ENCODE peak calls at places on chromosomes 3 and 15, in six cellular contexts. One of them, this sample, is unnamed.
A peak's percentile ranks its signal among the peaks of the same experiment; 100 is the strongest.

GRCh38 chr3:38646062-38646461 is 3.4 kb downstream of the SCN5A start:
- DNase-seq in IMR-90: no peak
- DNase-seq in thoracic aorta: no peak
- DNase-seq in esophagus squamous epithelium: no peak
- DNase-seq in osteoblast: peak; percentile 44
- DNase-seq in neural progenitor cell: no peak
- DNase-seq in this sample: no peak

GRCh38 chr15:42687740-42688139 is 49.2 kb downstream of the CDAN1 start:
- DNase-seq in IMR-90: no peak
- DNase-seq in thoracic aorta: no peak
- DNase-seq in esophagus squamous epithelium: no peak
- DNase-seq in osteoblast: no peak
- DNase-seq in neural progenitor cell: no peak
- DNase-seq in this sample: no peak

GRCh38 chr15:59622289-59622688 is 10.7 kb downstream of the GCNT3 start:
- DNase-seq in IMR-90: peak; percentile 34
- DNase-seq in thoracic aorta: no peak
- DNase-seq in esophagus squamous epithelium: no peak
- DNase-seq in osteoblast: peak; percentile 92
- DNase-seq in neural progenitor cell: peak; percentile 55
- DNase-seq in this sample: no peak

GRCh38 chr3:156722219-156722618 is 47.8 kb downstream of the TIPARP start:
- DNase-seq in IMR-90: no peak
- DNase-seq in thoracic aorta: no peak
- DNase-seq in esophagus squamous epithelium: no peak
- DNase-seq in osteoblast: no peak
- DNase-seq in neural progenitor cell: no peak
- DNase-seq in this sample: no peak

GRCh38 chr15:48062476-48062875 is 58.3 kb upstream of the SLC24A5 start:
- DNase-seq in IMR-90: peak; percentile 61
- DNase-seq in thoracic aorta: no peak
- DNase-seq in esophagus squamous epithelium: no peak
- DNase-seq in osteoblast: peak; percentile 42
- DNase-seq in neural progenitor cell: no peak
- DNase-seq in this sample: no peak

GRCh38 chr3:151999936-152000335 is 126.5 kb downstream of the SUCNR1 start:
- DNase-seq in IMR-90: no peak
- DNase-seq in thoracic aorta: no peak
- DNase-seq in esophagus squamous epithelium: no peak
- DNase-seq in osteoblast: no peak
- DNase-seq in neural progenitor cell: no peak
- DNase-seq in this sample: no peak

GRCh38 chr3:14467723-14468620 is 65.6 kb downstream of the SLC6A6 start:
- DNase-seq in IMR-90: peak; percentile 46
- DNase-seq in thoracic aorta: no peak
- DNase-seq in esophagus squamous epithelium: no peak
- DNase-seq in osteoblast: peak; percentile 92
- DNase-seq in neural progenitor cell: peak; percentile 59
- DNase-seq in this sample: no peak

GRCh38 chr3:146088840-146089239 is 72.1 kb downstream of the PLOD2 start:
- DNase-seq in IMR-90: no peak
- DNase-seq in thoracic aorta: no peak
- DNase-seq in esophagus squamous epithelium: no peak
- DNase-seq in osteoblast: no peak
- DNase-seq in neural progenitor cell: no peak
- DNase-seq in this sample: no peak

GRCh38 chr3:69162205-69162980 is 40.0 kb upstream of the LMOD3 start:
- DNase-seq in IMR-90: no peak
- DNase-seq in thoracic aorta: no peak
- DNase-seq in esophagus squamous epithelium: no peak
- DNase-seq in osteoblast: no peak
- DNase-seq in neural progenitor cell: no peak
- DNase-seq in this sample: no peak

GRCh38 chr3:141877911-141878310 is 1.5 kb downstream of the ATP1B3 start:
- DNase-seq in IMR-90: peak; percentile 59
- DNase-seq in thoracic aorta: no peak
- DNase-seq in esophagus squamous epithelium: no peak
- DNase-seq in osteoblast: peak; percentile 69
- DNase-seq in neural progenitor cell: peak; percentile 28
- DNase-seq in this sample: no peak

GRCh38 chr3:146803746-146804145 is 198.6 kb upstream of the PLSCR5 start:
- DNase-seq in IMR-90: peak; percentile 60
- DNase-seq in thoracic aorta: no peak
- DNase-seq in esophagus squamous epithelium: no peak
- DNase-seq in osteoblast: peak; percentile 46
- DNase-seq in neural progenitor cell: peak; percentile 3
- DNase-seq in this sample: peak; percentile 95

GRCh38 chr15:74950078-74951000 is 6.2 kb downstream of the RPP25 start:
- DNase-seq in IMR-90: peak; percentile 67
- DNase-seq in thoracic aorta: peak; percentile 42
- DNase-seq in esophagus squamous epithelium: no peak
- DNase-seq in osteoblast: peak; percentile 94
- DNase-seq in neural progenitor cell: peak; percentile 81
- DNase-seq in this sample: no peak

GRCh38 chr15:56953790-56954189 is 35.3 kb downstream of the TCF12 start:
- DNase-seq in IMR-90: no peak
- DNase-seq in thoracic aorta: no peak
- DNase-seq in esophagus squamous epithelium: no peak
- DNase-seq in osteoblast: no peak
- DNase-seq in neural progenitor cell: no peak
- DNase-seq in this sample: no peak

GRCh38 chr3:24272875-24273274 is 221.8 kb downstream of the THRB start:
- DNase-seq in IMR-90: no peak
- DNase-seq in thoracic aorta: no peak
- DNase-seq in esophagus squamous epithelium: no peak
- DNase-seq in osteoblast: no peak
- DNase-seq in neural progenitor cell: no peak
- DNase-seq in this sample: no peak

GRCh38 chr3:153901152-153901551 is 220.0 kb upstream of the ARHGEF26 start:
- DNase-seq in IMR-90: no peak
- DNase-seq in thoracic aorta: no peak
- DNase-seq in esophagus squamous epithelium: no peak
- DNase-seq in osteoblast: peak; percentile 18
- DNase-seq in neural progenitor cell: no peak
- DNase-seq in this sample: no peak

GRCh38 chr3:157491136-157491535 is 12.1 kb downstream of the VEPH1 start:
- DNase-seq in IMR-90: no peak
- DNase-seq in thoracic aorta: no peak
- DNase-seq in esophagus squamous epithelium: no peak
- DNase-seq in osteoblast: no peak
- DNase-seq in neural progenitor cell: no peak
- DNase-seq in this sample: no peak

GRCh38 chr3:163561151-163561550 is 1517.1 kb downstream of the SI start:
- DNase-seq in IMR-90: no peak
- DNase-seq in thoracic aorta: no peak
- DNase-seq in esophagus squamous epithelium: no peak
- DNase-seq in osteoblast: no peak
- DNase-seq in neural progenitor cell: peak; percentile 36
- DNase-seq in this sample: no peak

GRCh38 chr15:31083394-31083790 is 18.1 kb downstream of the TRPM1 start:
- DNase-seq in IMR-90: no peak
- DNase-seq in thoracic aorta: no peak
- DNase-seq in esophagus squamous epithelium: no peak
- DNase-seq in osteoblast: no peak
- DNase-seq in neural progenitor cell: no peak
- DNase-seq in this sample: no peak

GRCh38 chr3:66036586-66037061 is 2.1 kb downstream of the MAGI1 start:
- DNase-seq in IMR-90: peak; percentile 50
- DNase-seq in thoracic aorta: no peak
- DNase-seq in esophagus squamous epithelium: no peak
- DNase-seq in osteoblast: peak; percentile 62
- DNase-seq in neural progenitor cell: peak; percentile 61
- DNase-seq in this sample: no peak

GRCh38 chr3:50150863-50151686 is 4.0 kb upstream of the SEMA3F start:
- DNase-seq in IMR-90: no peak
- DNase-seq in thoracic aorta: no peak
- DNase-seq in esophagus squamous epithelium: no peak
- DNase-seq in osteoblast: no peak
- DNase-seq in neural progenitor cell: peak; percentile 78
- DNase-seq in this sample: no peak

GRCh38 chr3:192731233-192731632 is 3.9 kb upstream of the FGF12 start:
- DNase-seq in IMR-90: no peak
- DNase-seq in thoracic aorta: no peak
- DNase-seq in esophagus squamous epithelium: no peak
- DNase-seq in osteoblast: no peak
- DNase-seq in neural progenitor cell: no peak
- DNase-seq in this sample: no peak

GRCh38 chr3:141994856-141995255 is 118.4 kb downstream of the ATP1B3 start:
- DNase-seq in IMR-90: no peak
- DNase-seq in thoracic aorta: no peak
- DNase-seq in esophagus squamous epithelium: no peak
- DNase-seq in osteoblast: no peak
- DNase-seq in neural progenitor cell: no peak
- DNase-seq in this sample: no peak

GRCh38 chr15:38474155-38474757 is 20.3 kb downstream of the FAM98B start:
- DNase-seq in IMR-90: peak; percentile 82
- DNase-seq in thoracic aorta: no peak
- DNase-seq in esophagus squamous epithelium: no peak
- DNase-seq in osteoblast: no peak
- DNase-seq in neural progenitor cell: peak; percentile 68
- DNase-seq in this sample: peak; percentile 26

DNA sequence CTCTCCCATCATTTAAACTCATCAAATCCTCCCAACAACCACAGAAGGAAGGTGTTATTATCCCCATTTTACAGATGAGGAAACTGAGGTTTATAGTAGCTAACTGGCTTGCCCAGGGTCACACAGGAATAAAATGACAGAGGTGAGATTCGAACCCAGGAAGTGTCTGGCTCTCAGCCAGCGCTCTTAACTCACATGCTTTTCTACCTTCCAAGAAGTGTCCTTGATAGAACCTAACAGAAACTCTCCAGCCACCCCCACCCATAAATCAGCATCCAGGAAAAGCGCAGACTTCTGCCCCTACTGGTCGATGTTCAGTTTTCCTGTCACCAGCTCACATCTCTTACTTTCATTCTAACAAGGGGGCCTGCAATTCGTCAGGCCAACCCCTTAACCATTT is 51.7 kb downstream of the SPATA12 start:
- DNase-seq in IMR-90: no peak
- DNase-seq in thoracic aorta: no peak
- DNase-seq in esophagus squamous epithelium: no peak
- DNase-seq in osteoblast: no peak
- DNase-seq in neural progenitor cell: peak; percentile 26
- DNase-seq in this sample: no peak
- H3K36me3 ChIP-seq in IMR-90: no peaks in the 10 kb centered on the region
- H3K36me3 ChIP-seq in thoracic aorta: peaks cover 4% of the 10 kb centered on the region
- H3K36me3 ChIP-seq in esophagus squamous epithelium: no peaks in the 10 kb centered on the region
- H3K36me3 ChIP-seq in osteoblast: no peaks in the 10 kb centered on the region
- H3K36me3 ChIP-seq in neural progenitor cell: no peaks in the 10 kb centered on the region
- H3K36me3 ChIP-seq in this sample: no peaks in the 10 kb centered on the region

DNA sequence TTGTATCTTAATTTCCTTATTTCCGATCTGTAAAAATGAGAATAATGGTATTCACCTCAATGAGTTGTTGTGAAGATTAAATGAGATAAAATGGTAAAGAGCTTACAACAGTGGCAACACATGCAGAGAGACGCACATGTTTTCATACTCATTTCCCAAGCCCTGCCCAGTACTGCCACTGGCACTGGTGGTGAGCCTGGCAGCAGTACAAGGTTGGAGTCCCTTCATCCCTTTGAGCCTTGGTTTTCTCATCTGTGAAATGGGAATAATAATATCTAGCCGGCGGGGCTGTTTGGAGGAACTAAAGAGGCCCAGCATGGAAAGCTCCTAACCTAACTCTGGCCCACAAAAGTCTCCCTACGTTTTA is 943 bp upstream of the CD276 start:
- DNase-seq in IMR-90: no peak
- DNase-seq in thoracic aorta: no peak
- DNase-seq in esophagus squamous epithelium: no peak
- DNase-seq in osteoblast: no peak
- DNase-seq in neural progenitor cell: no peak
- DNase-seq in this sample: no peak
- H3K4me3 ChIP-seq in IMR-90: no peak overlapping the region
- H3K4me3 ChIP-seq in thoracic aorta: no peak overlapping the region
- H3K4me3 ChIP-seq in esophagus squamous epithelium: no peak overlapping the region
- H3K4me3 ChIP-seq in osteoblast: peak overlapping the region; percentile 89
- H3K4me3 ChIP-seq in neural progenitor cell: no peak overlapping the region
- H3K4me3 ChIP-seq in this sample: no peak overlapping the region

GRCh38 chr15:52261498-52262242 is 33.9 kb downstream of the MYO5C start:
- DNase-seq in IMR-90: peak; percentile 77
- DNase-seq in thoracic aorta: peak; percentile 45
- DNase-seq in esophagus squamous epithelium: no peak
- DNase-seq in osteoblast: peak; percentile 86
- DNase-seq in neural progenitor cell: peak; percentile 89
- DNase-seq in this sample: peak; percentile 43
- TF ChIP-seq CTCF in IMR-90: no peak
- TF ChIP-seq CTCF in thoracic aorta: no peak
- TF ChIP-seq CTCF in esophagus squamous epithelium: no peak
- TF ChIP-seq CTCF in osteoblast: no peak
- TF ChIP-seq CTCF in neural progenitor cell: no peak
- TF ChIP-seq CTCF in this sample: peak; percentile 33

GRCh38 chr15:40767838-40768491 is 1.8 kb upstream of the C15orf62 start:
- DNase-seq in IMR-90: no peak
- DNase-seq in thoracic aorta: no peak
- DNase-seq in esophagus squamous epithelium: no peak
- DNase-seq in osteoblast: no peak
- DNase-seq in neural progenitor cell: no peak
- DNase-seq in this sample: no peak

GRCh38 chr15:40770147-40770721 is 454 bp downstream of the C15orf62 start:
- DNase-seq in IMR-90: no peak
- DNase-seq in thoracic aorta: no peak
- DNase-seq in esophagus squamous epithelium: no peak
- DNase-seq in osteoblast: no peak
- DNase-seq in neural progenitor cell: no peak
- DNase-seq in this sample: no peak

GRCh38 chr15:40766906-40767837 is 2.6 kb upstream of the C15orf62 start:
- DNase-seq in IMR-90: peak; percentile 50
- DNase-seq in thoracic aorta: no peak
- DNase-seq in esophagus squamous epithelium: no peak
- DNase-seq in osteoblast: peak; percentile 94
- DNase-seq in neural progenitor cell: no peak
- DNase-seq in this sample: no peak

GRCh38 chr15:40769310-40770146 is at the start of gene C15orf62:
- DNase-seq in IMR-90: peak; percentile 31
- DNase-seq in thoracic aorta: no peak
- DNase-seq in esophagus squamous epithelium: no peak
- DNase-seq in osteoblast: peak; percentile 84
- DNase-seq in neural progenitor cell: no peak
- DNase-seq in this sample: no peak

DNA sequence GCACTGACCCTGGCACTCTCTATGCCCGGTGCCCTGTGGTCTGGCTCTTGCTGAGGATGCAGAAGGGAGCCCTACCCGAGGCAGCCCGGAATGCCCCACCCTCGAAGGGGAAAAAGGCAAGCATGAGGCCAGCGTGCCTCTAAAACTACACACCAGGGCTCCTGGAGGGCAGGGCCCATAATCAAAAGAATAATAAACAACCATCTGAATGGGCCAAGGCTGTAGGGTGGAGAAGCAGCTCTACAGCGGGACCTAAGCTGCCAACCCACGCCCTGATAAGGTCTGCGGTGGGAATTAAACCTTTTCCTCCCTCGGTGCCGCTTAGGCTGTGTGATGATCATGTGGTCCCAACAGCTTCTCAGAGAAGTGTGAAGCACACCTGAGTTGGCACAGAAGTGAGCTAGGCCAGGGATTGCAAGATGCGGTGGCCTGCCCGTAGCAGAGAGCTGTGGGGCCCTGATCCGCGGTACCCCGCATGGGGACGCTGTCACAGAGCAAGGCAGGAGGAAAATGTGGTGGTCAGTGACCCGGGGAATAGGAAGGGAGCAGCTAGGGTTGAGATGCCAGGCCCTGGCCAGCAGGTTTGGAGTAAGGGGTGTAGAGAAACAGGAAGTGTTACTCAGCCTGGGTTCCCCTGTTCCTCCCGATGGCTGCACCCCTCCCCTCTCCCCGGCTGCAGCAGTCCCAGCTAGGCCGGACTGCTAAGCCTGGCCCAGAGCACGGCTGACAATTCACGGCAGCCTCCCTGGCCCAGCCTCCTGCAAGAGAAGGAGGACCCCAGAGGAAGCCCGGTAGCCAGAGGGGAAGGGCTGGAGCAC is 1.1 kb upstream of the C15orf62 start:
- DNase-seq in IMR-90: no peak
- DNase-seq in thoracic aorta: no peak
- DNase-seq in esophagus squamous epithelium: no peak
- DNase-seq in osteoblast: no peak
- DNase-seq in neural progenitor cell: no peak
- DNase-seq in this sample: no peak
- H3K36me3 ChIP-seq in IMR-90: peaks cover 26% of the 10 kb centered on the region
- H3K36me3 ChIP-seq in thoracic aorta: peaks cover 14% of the 10 kb centered on the region
- H3K36me3 ChIP-seq in esophagus squamous epithelium: peaks cover 13% of the 10 kb centered on the region
- H3K36me3 ChIP-seq in osteoblast: peaks cover 28% of the 10 kb centered on the region
- H3K36me3 ChIP-seq in neural progenitor cell: no peaks in the 10 kb centered on the region
- H3K36me3 ChIP-seq in this sample: peaks cover 12% of the 10 kb centered on the region

This sample was measured in BJ.